ENCODE peak calls at places on chromosomes 2 and 18, in eight cellular contexts. One of them, this sample, is unnamed.

GRCh38 chr2:1675633-1676032 is 68.7 kb downstream of the PXDN start:
- DNase-seq in endodermal cell: peak
- DNase-seq in mucosa of descending colon: no peak
- DNase-seq in lower lobe of right lung: peak
- DNase-seq in fibroblast of mammary gland: peak
- DNase-seq in GM13976: no peak
- DNase-seq in H9: no peak
- DNase-seq in neural crest cell: no peak
- DNase-seq in this sample: no peak

GRCh38 chr2:149507933-149508332 is 79.6 kb downstream of the MMADHC start:
- DNase-seq in endodermal cell: no peak
- DNase-seq in mucosa of descending colon: no peak
- DNase-seq in lower lobe of right lung: no peak
- DNase-seq in fibroblast of mammary gland: no peak
- DNase-seq in GM13976: no peak
- DNase-seq in H9: no peak
- DNase-seq in neural crest cell: no peak
- DNase-seq in this sample: no peak

GRCh38 chr18:65091737-65092329 is 659.0 kb upstream of the CDH7 start:
- DNase-seq in endodermal cell: peak
- DNase-seq in mucosa of descending colon: no peak
- DNase-seq in lower lobe of right lung: no peak
- DNase-seq in fibroblast of mammary gland: peak
- DNase-seq in GM13976: no peak
- DNase-seq in H9: peak
- DNase-seq in neural crest cell: no peak
- DNase-seq in this sample: no peak

GRCh38 chr2:24076849-24077534 is 866 bp upstream of the SF3B6 start:
- DNase-seq in endodermal cell: no peak
- DNase-seq in mucosa of descending colon: no peak
- DNase-seq in lower lobe of right lung: no peak
- DNase-seq in fibroblast of mammary gland: peak
- DNase-seq in GM13976: no peak
- DNase-seq in H9: no peak
- DNase-seq in neural crest cell: no peak
- DNase-seq in this sample: no peak

GRCh38 chr2:162198239-162198638 is 45.0 kb downstream of the FAP start:
- DNase-seq in endodermal cell: no peak
- DNase-seq in mucosa of descending colon: no peak
- DNase-seq in lower lobe of right lung: no peak
- DNase-seq in fibroblast of mammary gland: no peak
- DNase-seq in GM13976: no peak
- DNase-seq in H9: no peak
- DNase-seq in neural crest cell: no peak
- DNase-seq in this sample: no peak

GRCh38 chr2:200469708-200470600 is 39.9 kb downstream of the KCTD18 start:
- DNase-seq in endodermal cell: no peak
- DNase-seq in mucosa of descending colon: no peak
- DNase-seq in lower lobe of right lung: no peak
- DNase-seq in fibroblast of mammary gland: no peak
- DNase-seq in GM13976: no peak
- DNase-seq in H9: no peak
- DNase-seq in neural crest cell: no peak
- DNase-seq in this sample: no peak

GRCh38 chr2:27559228-27559627 is 23.6 kb upstream of the ZNF512 start:
- DNase-seq in endodermal cell: no peak
- DNase-seq in mucosa of descending colon: no peak
- DNase-seq in lower lobe of right lung: no peak
- DNase-seq in fibroblast of mammary gland: no peak
- DNase-seq in GM13976: no peak
- DNase-seq in H9: no peak
- DNase-seq in neural crest cell: no peak
- DNase-seq in this sample: no peak

GRCh38 chr2:16623046-16623445 is 42.6 kb downstream of the CYRIA start:
- DNase-seq in endodermal cell: no peak
- DNase-seq in mucosa of descending colon: no peak
- DNase-seq in lower lobe of right lung: no peak
- DNase-seq in fibroblast of mammary gland: peak
- DNase-seq in GM13976: no peak
- DNase-seq in H9: no peak
- DNase-seq in neural crest cell: no peak
- DNase-seq in this sample: no peak

GRCh38 chr2:112794131-112794733 is 9.9 kb upstream of the IL1A start:
- DNase-seq in endodermal cell: no peak
- DNase-seq in mucosa of descending colon: no peak
- DNase-seq in lower lobe of right lung: peak
- DNase-seq in fibroblast of mammary gland: peak
- DNase-seq in GM13976: peak
- DNase-seq in H9: no peak
- DNase-seq in neural crest cell: no peak
- DNase-seq in this sample: peak

GRCh38 chr2:854460-854859 is 96.2 kb upstream of the SNTG2 start:
- DNase-seq in endodermal cell: peak
- DNase-seq in mucosa of descending colon: no peak
- DNase-seq in lower lobe of right lung: no peak
- DNase-seq in fibroblast of mammary gland: peak
- DNase-seq in GM13976: peak
- DNase-seq in H9: peak
- DNase-seq in neural crest cell: peak
- DNase-seq in this sample: no peak

GRCh38 chr18:34976899-34977786 is 64.1 kb upstream of the MAPRE2 start:
- DNase-seq in endodermal cell: peak
- DNase-seq in mucosa of descending colon: peak
- DNase-seq in lower lobe of right lung: peak
- DNase-seq in fibroblast of mammary gland: peak
- DNase-seq in GM13976: peak
- DNase-seq in H9: peak
- DNase-seq in neural crest cell: peak
- DNase-seq in this sample: peak

GRCh38 chr2:179020156-179020750 is 29.7 kb downstream of the CCDC141 start:
- DNase-seq in endodermal cell: peak
- DNase-seq in mucosa of descending colon: no peak
- DNase-seq in lower lobe of right lung: no peak
- DNase-seq in fibroblast of mammary gland: peak
- DNase-seq in GM13976: peak
- DNase-seq in H9: peak
- DNase-seq in neural crest cell: peak
- DNase-seq in this sample: no peak
- TF ChIP-seq CTCF in endodermal cell: peak
- TF ChIP-seq CTCF in mucosa of descending colon: no peak
- TF ChIP-seq CTCF in lower lobe of right lung: peak
- TF ChIP-seq CTCF in fibroblast of mammary gland: peak
- TF ChIP-seq CTCF in GM13976: peak
- TF ChIP-seq CTCF in H9: peak
- TF ChIP-seq CTCF in neural crest cell: peak
- TF ChIP-seq CTCF in this sample: no peak

DNA sequence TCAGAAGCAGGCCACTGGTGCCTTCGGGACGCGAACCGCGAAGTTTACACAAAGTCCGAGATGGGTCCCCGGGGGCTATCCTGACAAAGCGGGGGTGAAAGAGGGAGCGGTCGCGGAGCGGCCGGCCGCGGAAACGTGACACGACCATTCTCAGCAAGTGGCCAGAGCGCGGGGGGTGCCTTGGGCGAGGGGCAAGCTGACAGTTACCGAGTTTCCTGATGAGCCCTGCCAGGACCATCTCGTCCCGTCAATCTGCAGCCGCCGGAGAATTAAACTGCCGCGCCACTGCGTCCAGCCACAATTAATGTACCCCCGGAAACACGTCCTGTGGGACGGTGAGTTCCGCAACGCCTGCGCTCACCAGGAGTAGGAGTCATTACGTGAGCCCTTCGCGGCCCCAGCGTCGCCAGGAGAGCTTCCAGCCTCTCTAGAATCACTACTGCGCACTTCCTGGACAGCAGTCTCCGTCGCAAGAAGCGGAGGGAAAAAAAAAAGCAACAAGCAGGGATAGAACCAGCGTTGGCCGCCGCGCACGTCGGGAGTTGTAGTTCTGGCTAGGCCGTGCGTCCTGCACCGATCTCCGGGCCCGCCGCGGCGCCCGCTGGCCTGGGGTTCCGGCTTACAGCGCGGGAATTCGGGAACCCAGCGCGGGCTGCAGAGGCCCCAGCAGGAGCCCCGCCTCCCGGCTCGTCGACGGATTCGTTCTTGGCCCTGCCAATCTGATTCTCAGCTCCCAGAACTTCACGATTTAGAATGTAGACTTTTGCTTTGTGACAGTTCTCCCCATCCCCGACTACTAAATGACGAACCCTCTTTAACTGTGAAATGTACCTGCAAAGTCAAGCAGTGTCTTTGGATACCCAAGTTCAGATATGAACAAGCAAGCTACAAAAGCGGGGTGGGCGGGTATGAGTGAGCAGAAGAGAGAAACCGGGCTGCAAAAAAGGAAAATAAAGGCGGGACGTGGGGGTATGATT is at the start of gene RTTN:
- DNase-seq in endodermal cell: peak
- DNase-seq in mucosa of descending colon: peak
- DNase-seq in lower lobe of right lung: peak
- DNase-seq in fibroblast of mammary gland: peak
- DNase-seq in GM13976: peak
- DNase-seq in H9: peak
- DNase-seq in neural crest cell: peak
- DNase-seq in this sample: peak
- TF ChIP-seq CTCF in endodermal cell: no peak
- TF ChIP-seq CTCF in mucosa of descending colon: no peak
- TF ChIP-seq CTCF in lower lobe of right lung: no peak
- TF ChIP-seq CTCF in fibroblast of mammary gland: no peak
- TF ChIP-seq CTCF in GM13976: no peak
- TF ChIP-seq CTCF in H9: no peak
- TF ChIP-seq CTCF in neural crest cell: no peak
- TF ChIP-seq CTCF in this sample: no peak

GRCh38 chr2:12126325-12126724 is 379.9 kb downstream of the LPIN1 start:
- DNase-seq in endodermal cell: no peak
- DNase-seq in mucosa of descending colon: no peak
- DNase-seq in lower lobe of right lung: no peak
- DNase-seq in fibroblast of mammary gland: no peak
- DNase-seq in GM13976: no peak
- DNase-seq in H9: no peak
- DNase-seq in neural crest cell: no peak
- DNase-seq in this sample: no peak
- TF ChIP-seq CTCF in endodermal cell: no peak
- TF ChIP-seq CTCF in mucosa of descending colon: no peak
- TF ChIP-seq CTCF in lower lobe of right lung: no peak
- TF ChIP-seq CTCF in fibroblast of mammary gland: no peak
- TF ChIP-seq CTCF in GM13976: no peak
- TF ChIP-seq CTCF in H9: peak
- TF ChIP-seq CTCF in neural crest cell: no peak
- TF ChIP-seq CTCF in this sample: no peak

GRCh38 chr2:164719996-164720941 is 99.0 kb upstream of the GRB14 start:
- DNase-seq in endodermal cell: no peak
- DNase-seq in mucosa of descending colon: no peak
- DNase-seq in lower lobe of right lung: no peak
- DNase-seq in fibroblast of mammary gland: peak
- DNase-seq in GM13976: no peak
- DNase-seq in H9: no peak
- DNase-seq in neural crest cell: no peak
- DNase-seq in this sample: no peak
- TF ChIP-seq CTCF in endodermal cell: no peak
- TF ChIP-seq CTCF in mucosa of descending colon: no peak
- TF ChIP-seq CTCF in lower lobe of right lung: no peak
- TF ChIP-seq CTCF in fibroblast of mammary gland: no peak
- TF ChIP-seq CTCF in GM13976: no peak
- TF ChIP-seq CTCF in H9: no peak
- TF ChIP-seq CTCF in neural crest cell: no peak
- TF ChIP-seq CTCF in this sample: no peak

GRCh38 chr18:37612519-37612918 is 46.9 kb upstream of the CELF4 start:
- DNase-seq in endodermal cell: no peak
- DNase-seq in mucosa of descending colon: no peak
- DNase-seq in lower lobe of right lung: no peak
- DNase-seq in fibroblast of mammary gland: no peak
- DNase-seq in GM13976: no peak
- DNase-seq in H9: no peak
- DNase-seq in neural crest cell: no peak
- DNase-seq in this sample: no peak

GRCh38 chr18:37608876-37609275 is 43.3 kb upstream of the CELF4 start:
- DNase-seq in endodermal cell: no peak
- DNase-seq in mucosa of descending colon: no peak
- DNase-seq in lower lobe of right lung: no peak
- DNase-seq in fibroblast of mammary gland: no peak
- DNase-seq in GM13976: no peak
- DNase-seq in H9: no peak
- DNase-seq in neural crest cell: no peak
- DNase-seq in this sample: no peak

GRCh38 chr18:37611623-37612279 is 46.2 kb upstream of the CELF4 start:
- DNase-seq in endodermal cell: no peak
- DNase-seq in mucosa of descending colon: no peak
- DNase-seq in lower lobe of right lung: no peak
- DNase-seq in fibroblast of mammary gland: no peak
- DNase-seq in GM13976: no peak
- DNase-seq in H9: no peak
- DNase-seq in neural crest cell: no peak
- DNase-seq in this sample: no peak

GRCh38 chr18:37604032-37604431 is 38.4 kb upstream of the CELF4 start:
- DNase-seq in endodermal cell: no peak
- DNase-seq in mucosa of descending colon: no peak
- DNase-seq in lower lobe of right lung: no peak
- DNase-seq in fibroblast of mammary gland: no peak
- DNase-seq in GM13976: no peak
- DNase-seq in H9: no peak
- DNase-seq in neural crest cell: no peak
- DNase-seq in this sample: no peak

DNA sequence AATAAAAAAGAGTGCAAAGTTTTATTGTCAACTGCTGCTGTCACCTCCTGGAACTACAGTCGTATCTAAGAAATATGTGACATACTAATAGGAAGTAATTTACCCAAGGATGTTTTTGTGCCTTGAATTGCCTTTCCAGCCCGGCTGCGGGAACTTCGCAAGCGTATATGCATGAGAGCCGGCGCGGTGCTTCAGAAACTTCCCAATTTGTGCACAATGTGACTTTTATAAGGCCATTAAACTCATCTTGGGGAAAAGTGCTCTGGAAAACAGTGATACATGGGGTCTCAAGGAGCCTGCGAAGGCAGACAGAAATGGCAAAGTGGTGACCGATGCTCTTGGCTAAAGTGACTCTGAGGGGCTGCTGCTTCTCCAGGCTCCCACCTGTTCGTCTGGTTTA is 41.7 kb upstream of the CELF4 start:
- DNase-seq in endodermal cell: no peak
- DNase-seq in mucosa of descending colon: no peak
- DNase-seq in lower lobe of right lung: no peak
- DNase-seq in fibroblast of mammary gland: no peak
- DNase-seq in GM13976: no peak
- DNase-seq in H9: no peak
- DNase-seq in neural crest cell: no peak
- DNase-seq in this sample: no peak
- TF ChIP-seq CTCF in endodermal cell: no peak
- TF ChIP-seq CTCF in mucosa of descending colon: no peak
- TF ChIP-seq CTCF in lower lobe of right lung: no peak
- TF ChIP-seq CTCF in fibroblast of mammary gland: no peak
- TF ChIP-seq CTCF in GM13976: no peak
- TF ChIP-seq CTCF in H9: no peak
- TF ChIP-seq CTCF in neural crest cell: no peak
- TF ChIP-seq CTCF in this sample: no peak

GRCh38 chr2:34193164-34193563 is 594.1 kb upstream of the FAM98A start:
- DNase-seq in endodermal cell: no peak
- DNase-seq in mucosa of descending colon: no peak
- DNase-seq in lower lobe of right lung: no peak
- DNase-seq in fibroblast of mammary gland: no peak
- DNase-seq in GM13976: no peak
- DNase-seq in H9: no peak
- DNase-seq in neural crest cell: no peak
- DNase-seq in this sample: no peak
- TF ChIP-seq CTCF in endodermal cell: no peak
- TF ChIP-seq CTCF in mucosa of descending colon: no peak
- TF ChIP-seq CTCF in lower lobe of right lung: no peak
- TF ChIP-seq CTCF in fibroblast of mammary gland: no peak
- TF ChIP-seq CTCF in GM13976: no peak
- TF ChIP-seq CTCF in H9: no peak
- TF ChIP-seq CTCF in neural crest cell: no peak
- TF ChIP-seq CTCF in this sample: no peak